ENCODE peak calls at places on chromosomes 3 and 15, in ten cellular contexts. Z is B cell, H is H9, U is adrenal gland, Y is choroid plexus epithelial cell, G is astrocyte, L is PC-9, W is IMR-90, J is heart right ventricle, K is astrocyte of the spinal cord. Q is an unnamed sample.

GRCh38 chr3:172038823-172039222 is 555 bp upstream of the FNDC3B start:
- DNase-seq in Z (no peak), H (peak), U (no peak), Y (peak), G (no peak), L (no peak), W (peak), J (no peak), K (no peak), Q (no peak)

GRCh38 chr3:192444096-192444790 is 283.1 kb downstream of the FGF12 start:
- DNase-seq in Z (peak), H (peak), U (peak), Y (peak), G (peak), L (peak), W (peak), J (peak), K (peak), Q (peak)

GRCh38 chr3:58502832-58503231 is 10.9 kb downstream of the KCTD6 start:
- DNase-seq in Z (no peak), H (no peak), U (no peak), Y (no peak), G (no peak), L (no peak), W (no peak), J (no peak), K (no peak), Q (no peak)

GRCh38 chr15:75203908-75204263 is 2.2 kb downstream of the C15orf39 start:
- DNase-seq in Z (no peak), H (no peak), U (no peak), Y (no peak), G (no peak), L (no peak), W (no peak), J (no peak), K (no peak), Q (no peak)

GRCh38 chr3:153756816-153757215 is 364.4 kb upstream of the ARHGEF26 start:
- DNase-seq in Z (no peak), H (no peak), U (no peak), Y (peak), G (peak), L (no peak), W (no peak), J (no peak), K (peak), Q (no peak)

GRCh38 chr3:120275553-120276092 is 9.4 kb downstream of the GPR156 start:
- DNase-seq in Z (no peak), H (no peak), U (no peak), Y (no peak), G (no peak), L (no peak), W (no peak), J (no peak), K (no peak), Q (no peak)

GRCh38 chr3:16512435-16513140 is 911 bp downstream of the RFTN1 start:
- DNase-seq in Z (peak), H (peak), U (peak), Y (no peak), G (no peak), L (no peak), W (no peak), J (peak), K (peak), Q (no peak)

GRCh38 chr3:12383218-12383617 is 94.3 kb downstream of the PPARG start:
- DNase-seq in Z (no peak), H (no peak), U (no peak), Y (no peak), G (no peak), L (no peak), W (no peak), J (no peak), K (no peak), Q (no peak)

GRCh38 chr3:155637567-155637966 is 107.3 kb downstream of the PLCH1 start:
- DNase-seq in Z (no peak), H (no peak), U (no peak), Y (no peak), G (no peak), L (no peak), W (no peak), J (no peak), K (no peak), Q (no peak)

GRCh38 chr15:36029606-36030005 is 483.6 kb upstream of the DPH6 start:
- DNase-seq in Z (no peak), H (no peak), U (no peak), Y (peak), G (peak), L (no peak), W (peak), J (no peak), K (peak), Q (no peak)

GRCh38 chr15:48415036-48415886 is 84.0 kb downstream of the DUT start:
- DNase-seq in Z (no peak), H (no peak), U (no peak), Y (no peak), G (peak), L (peak), W (peak), J (no peak), K (no peak), Q (no peak)

GRCh38 chr15:53203454-53203853 is 413.3 kb upstream of the ONECUT1 start:
- DNase-seq in Z (no peak), H (no peak), U (no peak), Y (no peak), G (no peak), L (no peak), W (no peak), J (no peak), K (no peak), Q (no peak)

GRCh38 chr15:36612063-36612788 is 32.8 kb downstream of the CDIN1 start:
- DNase-seq in Z (no peak), H (no peak), U (no peak), Y (peak), G (peak), L (peak), W (peak), J (no peak), K (peak), Q (no peak)

GRCh38 chr15:40054746-40055575 is 16.0 kb upstream of the SRP14 start:
- DNase-seq in Z (peak), H (no peak), U (peak), Y (peak), G (peak), L (peak), W (peak), J (no peak), K (peak), Q (no peak)

GRCh38 chr3:189841474-189842205 is 210.5 kb downstream of the TP63 start:
- DNase-seq in Z (no peak), H (no peak), U (no peak), Y (peak), G (peak), L (peak), W (peak), J (no peak), K (peak), Q (no peak)

DNA sequence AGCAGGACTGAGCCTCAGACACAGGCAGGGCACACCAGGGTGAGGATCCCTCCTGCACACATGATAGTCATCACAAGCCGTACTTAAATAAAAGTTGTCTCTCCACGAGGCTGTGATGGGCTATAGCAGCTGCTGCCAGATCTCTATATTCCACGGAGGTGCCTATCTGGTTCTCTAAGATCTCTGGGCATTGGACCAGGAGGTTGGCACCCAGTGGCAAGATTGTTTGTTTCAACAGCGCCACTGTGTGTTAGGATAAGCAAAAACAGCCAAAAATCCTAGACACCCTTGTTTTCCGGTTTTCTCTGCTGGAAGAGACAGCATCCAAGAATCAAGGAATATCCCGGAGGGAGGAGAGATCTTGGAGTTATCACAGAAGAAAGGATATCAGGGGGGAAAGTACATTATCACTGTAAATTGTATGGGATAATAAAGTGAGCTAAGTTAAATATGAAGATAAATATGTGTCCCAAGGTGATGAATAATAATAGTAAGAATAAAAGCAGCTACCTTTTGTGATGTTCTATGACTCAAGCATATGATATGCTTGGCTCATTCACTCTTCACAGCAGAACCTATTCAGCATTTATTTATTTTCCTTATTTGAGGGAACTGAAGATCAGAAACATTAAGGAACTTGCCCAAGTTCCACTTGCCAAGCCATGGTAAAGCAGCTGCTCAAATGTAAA is 90.6 kb upstream of the AKAP13 start:
- DNase-seq in Z (peak), H (no peak), U (peak), Y (peak), G (peak), L (peak), W (peak), J (no peak), K (peak), Q (peak)
- TF ChIP-seq CTCF in Z (peak), H (peak), U (peak), Y (peak), G (peak), L (peak), W (peak), J (peak), K (peak), Q (peak)

GRCh38 chr3:62368705-62369475 is 4.5 kb downstream of the FEZF2 start:
- DNase-seq in Z (no peak), H (peak), U (no peak), Y (no peak), G (no peak), L (no peak), W (no peak), J (no peak), K (no peak), Q (peak)
- TF ChIP-seq CTCF in Z (no peak), H (peak), U (no peak), Y (no peak), G (no peak), L (no peak), W (no peak), J (peak), K (no peak), Q (peak)

DNA sequence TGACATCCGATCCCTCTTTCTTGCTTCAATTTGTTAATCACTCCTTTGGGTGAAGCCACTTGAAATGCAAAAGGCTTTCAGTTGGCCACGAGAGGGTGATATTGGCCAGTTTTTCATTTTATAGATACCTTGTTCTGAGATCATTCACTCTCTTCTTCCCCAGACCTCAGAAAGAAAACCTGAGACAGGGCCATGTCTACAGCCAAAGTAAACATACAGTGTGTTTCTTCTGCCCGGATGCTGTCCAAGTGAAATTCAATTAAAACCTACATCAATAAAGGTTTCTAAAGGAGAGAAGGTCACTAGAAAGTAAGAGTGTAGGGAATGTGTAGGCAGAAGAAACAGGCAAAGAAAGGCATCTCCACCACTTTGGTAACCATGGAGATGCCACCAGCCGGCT is 39.5 kb upstream of the FMN1 start:
- DNase-seq in Z (no peak), H (no peak), U (no peak), Y (peak), G (peak), L (peak), W (peak), J (no peak), K (peak), Q (peak)
- TF ChIP-seq CTCF in Z (no peak), H (peak), U (peak), Y (peak), G (peak), L (peak), W (peak), J (peak), K (peak), Q (peak)

GRCh38 chr3:2923390-2923789 is 186.8 kb downstream of the IL5RA start:
- DNase-seq in Z (no peak), H (no peak), U (no peak), Y (no peak), G (no peak), L (no peak), W (no peak), J (no peak), K (no peak), Q (no peak)

GRCh38 chr3:2927252-2927651 is 182.9 kb downstream of the IL5RA start:
- DNase-seq in Z (no peak), H (no peak), U (no peak), Y (no peak), G (no peak), L (no peak), W (no peak), J (no peak), K (no peak), Q (no peak)

GRCh38 chr3:2920103-2920502 is 190.1 kb downstream of the IL5RA start:
- DNase-seq in Z (no peak), H (no peak), U (no peak), Y (no peak), G (no peak), L (no peak), W (no peak), J (no peak), K (no peak), Q (no peak)

GRCh38 chr3:2921903-2922302 is 188.3 kb downstream of the IL5RA start:
- DNase-seq in Z (no peak), H (no peak), U (no peak), Y (peak), G (no peak), L (no peak), W (no peak), J (no peak), K (peak), Q (peak)
- TF ChIP-seq CTCF in Z (peak), H (peak), U (no peak), Y (peak), G (peak), L (peak), W (peak), J (peak), K (peak), Q (peak)

GRCh38 chr15:56972426-56972825 is 54.0 kb downstream of the TCF12 start:
- DNase-seq in Z (no peak), H (no peak), U (no peak), Y (no peak), G (no peak), L (no peak), W (no peak), J (no peak), K (no peak), Q (no peak)
- TF ChIP-seq CTCF in Z (no peak), H (no peak), U (no peak), Y (no peak), G (no peak), L (no peak), W (no peak), J (no peak), K (no peak), Q (no peak)

GRCh38 chr3:126945171-126945721 is 37.7 kb upstream of the PLXNA1 start:
- DNase-seq in Z (no peak), H (peak), U (no peak), Y (no peak), G (no peak), L (no peak), W (no peak), J (no peak), K (no peak), Q (no peak)
- TF ChIP-seq CTCF in Z (no peak), H (peak), U (no peak), Y (no peak), G (no peak), L (no peak), W (no peak), J (no peak), K (no peak), Q (peak)

DNA sequence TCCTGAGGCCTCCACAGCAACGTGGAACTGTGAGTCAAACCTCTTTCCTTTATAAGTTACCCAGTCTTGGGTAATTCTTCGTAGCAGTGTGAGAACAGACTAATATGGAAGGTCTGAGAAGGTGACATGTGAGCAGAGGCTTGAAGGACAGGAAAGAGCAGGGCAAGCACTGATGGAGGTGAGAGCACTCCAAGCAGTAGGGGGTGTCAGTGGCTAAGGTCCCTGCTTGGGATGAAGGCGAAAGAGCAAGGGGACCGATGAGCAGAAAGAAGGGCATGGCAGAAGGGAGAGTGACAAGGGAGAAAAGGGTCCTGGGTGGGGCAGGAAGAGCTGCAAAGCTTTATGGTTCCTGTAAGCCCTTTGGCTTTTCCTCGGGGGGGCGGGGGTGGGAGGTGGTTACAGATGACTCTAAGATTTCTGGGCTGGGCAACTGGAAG is 3.5 kb downstream of the EIF4E3 start:
- DNase-seq in Z (no peak), H (no peak), U (no peak), Y (no peak), G (no peak), L (no peak), W (no peak), J (no peak), K (no peak), Q (no peak)
- TF ChIP-seq CTCF in Z (no peak), H (no peak), U (no peak), Y (no peak), G (no peak), L (no peak), W (no peak), J (no peak), K (no peak), Q (no peak)

DNA sequence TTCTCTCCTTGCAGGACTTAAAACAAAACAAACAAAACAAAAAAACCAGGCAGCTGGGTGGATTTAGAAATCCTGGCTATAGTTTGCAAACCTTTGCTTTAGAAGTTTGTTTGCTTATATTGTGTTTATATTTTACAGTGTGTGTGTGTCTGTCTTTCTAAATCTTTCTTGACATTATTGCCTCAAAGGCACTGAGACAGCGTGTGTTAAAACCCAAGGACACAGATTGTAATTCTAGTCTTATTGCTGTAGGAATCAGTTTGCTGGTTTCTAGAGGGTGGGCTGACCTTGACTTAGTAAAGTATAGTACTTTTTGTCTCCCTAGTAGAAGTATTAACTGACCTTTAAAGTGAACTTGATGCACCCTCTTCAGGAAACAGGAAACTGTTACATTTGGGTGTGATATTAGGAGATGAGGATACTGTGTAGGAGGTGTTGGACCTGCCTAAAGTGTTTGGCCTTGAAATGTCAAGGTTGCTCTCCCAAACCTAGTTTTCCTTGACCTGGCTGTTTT is 71.0 kb downstream of the TCF12 start:
- DNase-seq in Z (no peak), H (no peak), U (no peak), Y (no peak), G (no peak), L (no peak), W (peak), J (no peak), K (peak), Q (no peak)
- TF ChIP-seq CTCF in Z (no peak), H (no peak), U (no peak), Y (no peak), G (no peak), L (no peak), W (no peak), J (no peak), K (no peak), Q (no peak)